ENCODE peak calls at places on chromosomes 7 and 10, in five cellular contexts. M is CD8-positive, alpha-beta memory T cell; L is aorta; E is suprapubic skin; C is stomach. R is an unnamed sample. For H3K4me1, the result is how much of the 10 kb centered on the place peaks cover.

GRCh38 chr7:135980665-135981180 is 3.6 kb upstream of the MTPN start:
- DNase-seq in C (peak), L (no peak), E (peak), M (peak), R (peak)

GRCh38 chr7:920351-921070 is 34.0 kb downstream of the ADAP1 start:
- DNase-seq in C (peak), M (peak), L (peak), E (peak), R (no peak)

GRCh38 chr10:71306951-71307350 is 12.1 kb upstream of the SLC29A3 start:
- DNase-seq in L (no peak), C (no peak), E (no peak), M (no peak), R (no peak)

GRCh38 chr10:46544989-46545791 is 11.3 kb downstream of the GPRIN2 start:
- DNase-seq in L (peak), E (peak), M (no peak), C (peak), R (peak)

GRCh38 chr10:124680675-124681074 is 63.5 kb downstream of the FAM53B start:
- DNase-seq in E (no peak), L (peak), M (no peak), C (no peak), R (no peak)

GRCh38 chr10:661891-662605 is 27.4 kb downstream of the DIP2C start:
- DNase-seq in C (no peak), L (no peak), E (no peak), M (no peak), R (no peak)

GRCh38 chr10:131812736-131813604 is 87.8 kb upstream of the PPP2R2D start:
- DNase-seq in L (peak), C (peak), M (no peak), E (no peak), R (no peak)

GRCh38 chr10:122242266-122242665 is 28.8 kb upstream of the BTBD16 start:
- DNase-seq in M (no peak), L (no peak), C (no peak), E (no peak), R (no peak)

GRCh38 chr7:116495737-116496136 is 3.8 kb upstream of the CAV2 start:
- DNase-seq in E (no peak), M (no peak), C (no peak), L (no peak), R (no peak)

GRCh38 chr7:134419875-134420274 is 39.0 kb downstream of the AKR1B1 start:
- DNase-seq in C (no peak), L (no peak), E (no peak), M (no peak), R (no peak)

GRCh38 chr10:1163204-1163660 is 107.0 kb downstream of the WDR37 start:
- DNase-seq in M (no peak), L (no peak), C (peak), E (no peak), R (no peak)

GRCh38 chr7:106840342-106840741 is 24.7 kb upstream of the PIK3CG start:
- DNase-seq in E (no peak), L (no peak), M (no peak), C (no peak), R (no peak)

GRCh38 chr7:80463272-80463920 is 48.5 kb downstream of the GNAT3 start:
- DNase-seq in L (no peak), C (no peak), M (no peak), E (no peak), R (no peak)

GRCh38 chr7:66974986-66975590 is 20.3 kb downstream of the SBDS start:
- DNase-seq in L (no peak), M (no peak), E (peak), C (no peak), R (no peak)

GRCh38 chr7:18829101-18829486 is 288.3 kb downstream of the TWIST1 start:
- DNase-seq in M (no peak), C (no peak), L (no peak), E (no peak), R (no peak)

GRCh38 chr7:97145068-97145467 is 27.6 kb downstream of the SDHAF3 start:
- DNase-seq in M (no peak), E (no peak), L (no peak), C (no peak), R (no peak)

GRCh38 chr10:511101-511848 is 178.2 kb downstream of the DIP2C start:
- DNase-seq in C (peak), M (peak), E (peak), L (peak), R (peak)

GRCh38 chr7:154503962-154504550 is 451.9 kb downstream of the DPP6 start:
- DNase-seq in L (no peak), C (no peak), E (no peak), M (no peak), R (no peak)

GRCh38 chr10:102627446-102628293 is 16.6 kb upstream of the TRIM8 start:
- DNase-seq in E (no peak), M (no peak), C (no peak), L (peak), R (no peak)

GRCh38 chr10:70319183-70319582 is 35.4 kb upstream of the NPFFR1 start:
- DNase-seq in L (peak), C (no peak), E (no peak), M (no peak), R (no peak)

GRCh38 chr10:124119933-124120332 is 26.5 kb upstream of the CHST15 start:
- DNase-seq in E (no peak), C (no peak), M (no peak), L (no peak), R (peak)

GRCh38 chr7:141460781-141461715 is 90.2 kb upstream of the AGK start:
- DNase-seq in L (no peak), M (no peak), E (no peak), C (no peak), R (no peak)

GRCh38 chr10:29067161-29067560 is 221.7 kb upstream of the LYZL1 start:
- DNase-seq in L (no peak), M (no peak), E (no peak), C (no peak), R (no peak)

GRCh38 chr7:156680281-156680680 is 39.7 kb downstream of the RNF32 start:
- DNase-seq in C (no peak), E (no peak), M (no peak), L (no peak), R (no peak)

GRCh38 chr7:128189231-128189930 is 51.7 kb upstream of the LEP start:
- DNase-seq in M (no peak), L (no peak), E (peak), C (no peak), R (no peak)

GRCh38 chr7:1537631-1538412 is 7.3 kb downstream of the MAFK start:
- DNase-seq in E (peak), C (peak), M (no peak), L (peak), R (no peak)

GRCh38 chr10:72334832-72335393 is 19.8 kb downstream of the DNAJB12 start:
- DNase-seq in L (peak), M (peak), C (peak), E (peak), R (peak)

GRCh38 chr7:1046722-1047679 is 2.7 kb downstream of the GPR146 start:
- DNase-seq in E (no peak), L (no peak), C (peak), M (peak), R (peak)

GRCh38 chr10:19888061-19888660 is 71.9 kb downstream of the PLXDC2 start:
- DNase-seq in M (no peak), C (no peak), E (no peak), L (no peak), R (no peak)

GRCh38 chr7:18177815-18178660 is 150.4 kb upstream of the PRPS1L1 start:
- DNase-seq in L (no peak), C (peak), E (no peak), M (no peak), R (no peak)

GRCh38 chr7:116327135-116327534 is 116.8 kb downstream of the TES start:
- DNase-seq in L (no peak), M (no peak), E (no peak), C (no peak), R (no peak)

GRCh38 chr7:100866721-100867039 is 507 bp upstream of the TRIP6 start:
- DNase-seq in L (no peak), E (no peak), M (no peak), C (no peak), R (no peak)
- H3K4me1 ChIP-seq in L (under half), E (under half), M (under half), C (under half), R (under half)

GRCh38 chr7:24725554-24726260 is 31.6 kb downstream of the GSDME start:
- DNase-seq in M (no peak), C (no peak), L (no peak), E (no peak), R (no peak)
- H3K27ac ChIP-seq in M (no peak), C (no peak), L (no peak), E (no peak), R (no peak)

DNA sequence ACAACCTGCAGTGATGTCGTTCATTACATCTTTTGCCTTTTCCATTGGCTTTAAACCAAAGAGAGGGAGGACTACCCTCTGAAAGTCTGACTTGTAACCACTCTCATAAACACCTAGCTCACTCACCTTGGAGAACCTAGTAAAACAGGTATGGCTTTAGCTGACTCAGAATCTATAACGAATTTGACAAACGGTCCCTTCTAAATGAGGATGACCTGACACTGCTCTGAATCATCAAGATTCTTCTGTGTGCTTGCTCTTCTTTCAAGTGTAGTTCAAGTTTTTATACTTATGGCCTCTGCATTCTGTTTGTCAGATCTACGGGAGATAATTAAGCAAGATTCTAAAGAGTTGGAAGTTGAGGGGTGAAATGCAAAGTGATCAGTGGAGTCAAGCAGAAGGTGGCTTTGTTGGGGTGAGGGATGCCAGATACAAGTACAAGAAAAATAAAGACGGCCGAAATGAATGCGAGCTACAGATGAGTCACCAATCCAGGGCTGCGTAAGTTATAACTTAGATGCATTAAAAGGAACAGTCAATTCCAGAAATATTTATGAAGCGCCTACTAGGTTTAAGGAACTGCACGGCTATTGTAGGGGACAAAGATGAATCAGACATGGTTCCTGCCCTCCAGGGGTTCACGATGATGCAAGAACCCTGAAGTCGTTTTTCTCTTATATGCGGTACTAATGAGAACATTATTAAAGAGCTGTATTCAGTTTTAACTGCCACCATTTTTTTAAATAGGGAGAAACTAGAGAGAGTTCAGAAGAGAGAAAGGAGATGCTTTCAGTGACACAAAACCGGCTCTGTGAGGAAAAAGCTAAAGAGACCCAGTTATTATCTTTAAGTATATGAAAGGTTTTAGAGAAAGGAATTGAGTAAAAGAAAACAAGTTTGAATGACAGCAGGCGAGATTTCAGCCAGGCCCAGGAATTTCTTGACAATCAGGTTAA is 6.5 kb downstream of the HIPK2 start:
- DNase-seq in E (no peak), C (no peak), M (no peak), L (no peak), R (no peak)
- H3K4me1 ChIP-seq in E (under half), C (half or more), M (half or more), L (under half), R (under half)

DNA sequence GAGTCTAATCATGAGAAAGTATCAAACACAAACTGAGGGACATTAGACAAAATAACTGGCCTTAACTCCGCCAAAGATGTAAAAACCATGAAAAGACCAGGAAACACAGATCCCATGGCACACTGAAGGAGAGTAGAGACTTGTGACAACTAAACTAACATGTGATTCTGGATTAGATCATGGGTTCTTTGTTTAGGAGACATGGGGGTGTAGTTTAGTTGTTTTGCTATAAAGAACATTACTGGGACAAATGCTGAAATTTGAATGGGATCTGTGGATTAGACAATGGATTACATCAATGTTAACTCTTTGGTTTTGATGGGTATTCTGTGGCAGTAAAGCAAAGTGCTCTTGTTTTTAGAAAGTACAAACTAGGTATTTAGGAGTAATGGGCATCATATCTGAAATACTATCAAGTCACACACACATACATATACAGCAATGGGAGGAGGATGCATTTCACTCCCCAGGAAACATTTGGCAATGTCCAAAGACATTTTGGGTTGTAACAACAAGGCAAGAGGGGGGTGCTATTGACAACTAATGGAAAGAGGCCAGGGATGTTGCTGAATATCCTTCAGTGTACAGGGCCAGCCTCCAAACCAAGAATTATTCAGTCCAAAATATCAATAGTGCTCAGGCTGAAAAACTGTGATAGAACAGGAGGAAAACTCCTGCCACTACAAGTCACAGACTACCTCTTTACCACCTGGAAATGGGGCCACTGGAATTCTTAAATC is 32.4 kb downstream of the WAPL start:
- DNase-seq in M (no peak), C (no peak), L (no peak), E (no peak), R (no peak)
- H3K27ac ChIP-seq in M (no peak), C (no peak), L (no peak), E (no peak), R (no peak)

DNA sequence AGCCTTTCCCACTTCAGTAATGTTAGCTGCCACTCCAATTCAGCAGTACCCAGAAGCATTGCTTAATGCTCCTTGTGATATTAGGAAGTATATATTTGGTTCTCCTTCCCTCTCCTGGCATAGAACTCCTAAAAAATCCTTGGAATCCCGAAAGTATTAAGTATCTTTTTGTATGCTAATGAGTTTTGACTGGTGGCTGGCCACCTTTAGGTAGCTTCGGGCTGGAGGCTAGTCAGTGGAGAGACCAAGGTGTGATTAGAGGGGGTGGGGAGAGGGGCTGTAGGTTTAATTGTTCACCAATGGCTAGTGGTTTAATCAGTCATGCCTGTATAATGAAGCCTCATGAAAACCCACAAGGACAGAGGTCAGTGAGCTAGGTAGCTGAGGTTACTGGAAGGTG is 12.2 kb downstream of the COMTD1 start:
- DNase-seq in M (no peak), C (peak), E (peak), L (no peak), R (no peak)
- H3K4me1 ChIP-seq in M (under half), C (half or more), E (half or more), L (under half), R (under half)

GRCh38 chr7:105580022-105580740 is 1.1 kb downstream of the EFCAB10 start:
- DNase-seq in M (no peak), C (no peak), L (no peak), E (no peak), R (no peak)

GRCh38 chr7:105581066-105581811 is at the start of gene EFCAB10:
- DNase-seq in M (peak), C (peak), L (peak), E (no peak), R (peak)

GRCh38 chr7:105577251-105577650 is 4.0 kb downstream of the EFCAB10 start:
- DNase-seq in C (no peak), M (no peak), L (no peak), E (no peak), R (no peak)

GRCh38 chr7:105583061-105583460 is 1.8 kb upstream of the EFCAB10 start:
- DNase-seq in E (no peak), M (no peak), C (no peak), L (no peak), R (no peak)

DNA sequence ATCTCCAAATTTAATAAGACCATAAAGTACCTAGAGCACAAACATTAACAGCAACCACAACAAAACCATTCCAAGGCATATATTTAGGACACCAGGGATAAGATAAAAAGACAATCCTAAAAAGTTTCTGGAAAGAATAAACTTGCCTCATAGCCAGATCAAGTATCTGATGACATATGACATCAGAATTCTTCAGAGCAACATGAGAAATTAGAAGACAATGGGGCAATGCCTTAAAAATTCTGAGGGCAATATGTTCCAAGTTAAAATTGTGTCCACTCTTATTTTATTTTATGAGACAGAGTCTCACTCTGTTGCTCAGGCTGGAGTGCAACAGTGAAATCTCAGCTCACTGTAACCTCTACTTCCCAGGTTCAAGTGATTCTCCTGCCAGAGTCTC is 2.8 kb downstream of the EFCAB10 start:
- DNase-seq in E (no peak), L (no peak), C (no peak), M (no peak), R (no peak)
- H3K27ac ChIP-seq in E (no peak), L (no peak), C (no peak), M (no peak), R (no peak)

GRCh38 chr10:30816812-30817193 is 187.2 kb upstream of the LYZL2 start:
- DNase-seq in L (no peak), M (no peak), C (no peak), E (no peak), R (no peak)
- H3K4me1 ChIP-seq in L (under half), M (under half), C (under half), E (half or more), R (under half)

DNA sequence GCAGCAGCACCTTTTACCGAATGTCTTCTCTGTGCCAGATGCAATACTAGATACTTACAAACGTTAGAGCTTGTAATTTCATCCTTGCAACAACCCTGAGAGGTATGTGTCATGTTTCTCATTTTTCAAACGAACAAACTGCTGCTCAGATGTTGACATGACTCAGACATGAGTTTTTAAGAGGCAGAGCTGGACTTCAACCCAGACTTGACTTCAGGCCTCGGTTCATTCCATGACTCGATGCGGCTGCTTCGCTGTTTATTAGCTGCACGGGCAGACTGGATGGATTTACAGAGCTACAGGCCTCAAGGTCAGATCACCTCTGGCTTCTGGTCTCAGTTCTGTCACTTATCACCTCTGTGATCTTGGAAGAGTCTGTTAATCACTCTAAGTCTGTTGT is 126.2 kb upstream of the CELF2 start:
- DNase-seq in E (no peak), C (no peak), M (no peak), L (peak), R (no peak)
- H3K27ac ChIP-seq in E (no peak), C (no peak), M (no peak), L (no peak), R (no peak)

R was measured in CD4-positive, CD25-positive, alpha-beta regulatory T cell.